ENCODE peak calls at places on chromosomes 6 and 20, in four cellular contexts. One of them, this sample, is unnamed.

GRCh38 chr20:916825-917224 is 691 bp upstream of the ANGPT4 start:
- DNase-seq in osteoblast: peak
- DNase-seq in activated CD4-positive, CD25-positive, alpha-beta regulatory T cell: no peak
- DNase-seq in memory B cell: no peak
- DNase-seq in this sample: no peak

GRCh38 chr6:33908025-33908424 is 104.2 kb upstream of the MLN start:
- DNase-seq in osteoblast: no peak
- DNase-seq in activated CD4-positive, CD25-positive, alpha-beta regulatory T cell: no peak
- DNase-seq in memory B cell: no peak
- DNase-seq in this sample: no peak

GRCh38 chr20:33830371-33830770 is 19.2 kb downstream of the CHMP4B start:
- DNase-seq in osteoblast: no peak
- DNase-seq in activated CD4-positive, CD25-positive, alpha-beta regulatory T cell: no peak
- DNase-seq in memory B cell: no peak
- DNase-seq in this sample: no peak

GRCh38 chr20:24376523-24377085 is 92.8 kb upstream of the SYNDIG1 start:
- DNase-seq in osteoblast: no peak
- DNase-seq in activated CD4-positive, CD25-positive, alpha-beta regulatory T cell: no peak
- DNase-seq in memory B cell: no peak
- DNase-seq in this sample: no peak

GRCh38 chr20:57695012-57695411 is 14.8 kb downstream of the PMEPA1 start:
- DNase-seq in osteoblast: no peak
- DNase-seq in activated CD4-positive, CD25-positive, alpha-beta regulatory T cell: no peak
- DNase-seq in memory B cell: no peak
- DNase-seq in this sample: no peak

GRCh38 chr20:46023999-46024398 is 5.0 kb upstream of the SLC12A5 start:
- DNase-seq in osteoblast: no peak
- DNase-seq in activated CD4-positive, CD25-positive, alpha-beta regulatory T cell: no peak
- DNase-seq in memory B cell: no peak
- DNase-seq in this sample: no peak

GRCh38 chr6:162582381-162582780 is 145.2 kb downstream of the PRKN start:
- DNase-seq in osteoblast: no peak
- DNase-seq in activated CD4-positive, CD25-positive, alpha-beta regulatory T cell: no peak
- DNase-seq in memory B cell: no peak
- DNase-seq in this sample: no peak

GRCh38 chr20:48958743-48959142 is 37.2 kb downstream of the ARFGEF2 start:
- DNase-seq in osteoblast: no peak
- DNase-seq in activated CD4-positive, CD25-positive, alpha-beta regulatory T cell: no peak
- DNase-seq in memory B cell: no peak
- DNase-seq in this sample: no peak